ENCODE peak calls at places on chromosomes 3 and 15, in eight cellular contexts. O is MM.1S, W is endothelial cell, K is Peyer's patch, J is cardiac fibroblast, V is fibroblast of lung, T is GM20000, B is pancreas. F is an unnamed sample.

GRCh38 chr3:186614266-186614596 is 1.4 kb downstream of the AHSG start:
- DNase-seq in O (no peak), W (no peak), K (no peak), J (no peak), V (no peak), T (no peak), B (no peak), F (no peak)

GRCh38 chr3:111850481-111850880 is 8.6 kb upstream of the PHLDB2 start:
- DNase-seq in O (no peak), W (no peak), K (no peak), J (peak; percentile 87), V (peak; percentile 88), T (no peak), B (no peak), F (no peak)

GRCh38 chr3:46495901-46496456 is 1.8 kb upstream of the RTP3 start:
- DNase-seq in O (no peak), W (no peak), K (no peak), J (peak; percentile 82), V (peak; percentile 56), T (no peak), B (no peak), F (no peak)

GRCh38 chr15:51114437-51115119 is 19.9 kb upstream of the TNFAIP8L3 start:
- DNase-seq in O (no peak), W (no peak), K (no peak), J (peak; percentile 73), V (peak; percentile 66), T (no peak), B (no peak), F (no peak)

GRCh38 chr3:195113536-195113935 is 157.4 kb downstream of the XXYLT1 start:
- DNase-seq in O (no peak), W (no peak), K (no peak), J (no peak), V (no peak), T (no peak), B (no peak), F (no peak)

GRCh38 chr3:24072193-24072592 is 127.1 kb downstream of the NR1D2 start:
- DNase-seq in O (no peak), W (no peak), K (no peak), J (no peak), V (no peak), T (no peak), B (no peak), F (no peak)

GRCh38 chr15:97866994-97867393 is 93.5 kb upstream of the ARRDC4 start:
- DNase-seq in O (no peak), W (no peak), K (no peak), J (no peak), V (no peak), T (no peak), B (no peak), F (no peak)

GRCh38 chr3:186571644-186572013 is 1.1 kb downstream of the DNAJB11 start:
- DNase-seq in O (no peak), W (no peak), K (no peak), J (no peak), V (no peak), T (no peak), B (no peak), F (no peak)

GRCh38 chr15:61051570-61052031 is 177.5 kb downstream of the RORA start:
- DNase-seq in O (peak; percentile 56), W (peak; percentile 21), K (no peak), J (peak; percentile 88), V (peak; percentile 68), T (no peak), B (no peak), F (no peak)

GRCh38 chr3:46406440-46406785 is 453 bp downstream of the CCR5AS start:
- DNase-seq in O (no peak), W (no peak), K (no peak), J (no peak), V (no peak), T (no peak), B (no peak), F (no peak)

GRCh38 chr3:25476639-25477038 is 48.6 kb downstream of the RARB start:
- DNase-seq in O (no peak), W (no peak), K (no peak), J (peak; percentile 56), V (no peak), T (no peak), B (no peak), F (no peak)

GRCh38 chr3:120642368-120642948 is 39.6 kb downstream of the HGD start:
- DNase-seq in O (no peak), W (no peak), K (no peak), J (peak; percentile 84), V (peak; percentile 3), T (no peak), B (no peak), F (no peak)

GRCh38 chr3:60064210-60065178 is 1014.7 kb upstream of the CFAP20DC start:
- DNase-seq in O (no peak), W (no peak), K (no peak), J (peak; percentile 10), V (peak; percentile 82), T (no peak), B (no peak), F (no peak)

GRCh38 chr3:150760431-150761200 is 2.4 kb downstream of the SIAH2 start:
- DNase-seq in O (peak; percentile 12), W (no peak), K (no peak), J (no peak), V (no peak), T (peak; percentile 65), B (no peak), F (peak; percentile 62)

GRCh38 chr3:188403404-188403803 is 249.4 kb downstream of the LPP start:
- DNase-seq in O (peak; percentile 38), W (no peak), K (no peak), J (no peak), V (no peak), T (no peak), B (no peak), F (no peak)

GRCh38 chr3:11288021-11288491 is 15.9 kb downstream of the ATG7 start:
- DNase-seq in O (no peak), W (no peak), K (no peak), J (peak; percentile 70), V (no peak), T (no peak), B (no peak), F (no peak)

DNA sequence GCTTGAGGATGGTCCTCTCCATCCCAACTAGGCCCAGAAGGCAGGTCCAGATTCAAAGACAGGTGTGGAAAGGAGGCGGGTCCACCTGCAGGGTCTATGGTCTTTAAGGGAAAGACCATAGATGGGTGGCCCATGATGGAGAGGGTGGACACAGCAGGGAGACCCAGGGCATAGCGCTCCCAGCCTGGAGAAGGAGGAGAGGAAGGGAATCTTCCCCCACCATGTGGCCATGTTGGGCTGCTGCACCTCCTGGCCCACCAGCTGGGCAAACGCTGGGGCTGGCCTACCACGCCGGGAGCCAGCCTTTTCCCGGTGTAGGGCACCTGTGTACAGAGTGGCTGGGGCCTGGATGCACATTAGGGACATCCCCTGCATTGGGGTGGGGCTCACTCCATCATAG is 265.2 kb upstream of the TLE3 start:
- DNase-seq in O (no peak), W (peak; percentile 66), K (no peak), J (peak; percentile 47), V (peak; percentile 43), T (peak; percentile 53), B (peak; percentile 50), F (peak; percentile 54)
- TF ChIP-seq CTCF in O (peak; percentile 72), W (peak; percentile 63), K (peak; percentile 59), J (peak; percentile 85), V (peak; percentile 75), T (peak; percentile 28), B (peak; percentile 47), F (peak; percentile 65)

DNA sequence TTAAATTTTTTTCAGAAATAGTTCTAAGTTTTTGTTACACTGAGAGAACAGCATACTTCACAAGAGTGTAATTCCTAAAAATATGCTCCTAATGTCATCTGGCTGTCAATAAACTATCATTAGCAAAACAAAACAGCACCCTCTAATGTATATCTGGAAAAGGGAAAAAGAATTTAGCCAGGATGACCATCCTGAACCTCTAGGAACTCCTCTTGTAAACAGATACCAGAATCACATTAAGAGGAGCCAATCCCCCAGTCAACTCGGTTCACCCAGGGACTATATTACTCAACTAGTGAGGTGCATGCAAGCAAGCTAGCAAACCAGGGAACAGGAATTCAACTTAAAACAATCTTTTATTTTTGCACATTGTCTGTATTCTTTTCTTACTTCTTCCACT is 63.2 kb downstream of the RAD18 start:
- DNase-seq in O (no peak), W (no peak), K (no peak), J (peak; percentile 16), V (peak; percentile 7), T (no peak), B (no peak), F (no peak)
- TF ChIP-seq CTCF in O (no peak), W (no peak), K (no peak), J (no peak), V (no peak), T (no peak), B (no peak), F (no peak)

GRCh38 chr15:35909414-35909813 is 363.4 kb upstream of the DPH6 start:
- DNase-seq in O (no peak), W (no peak), K (no peak), J (no peak), V (no peak), T (no peak), B (no peak), F (no peak)

GRCh38 chr15:35911052-35911780 is 365.3 kb upstream of the DPH6 start:
- DNase-seq in O (no peak), W (no peak), K (no peak), J (no peak), V (no peak), T (no peak), B (peak; percentile 50), F (no peak)

GRCh38 chr15:35910227-35910626 is 364.3 kb upstream of the DPH6 start:
- DNase-seq in O (no peak), W (no peak), K (no peak), J (no peak), V (no peak), T (no peak), B (no peak), F (no peak)

GRCh38 chr15:35914573-35914972 is 368.6 kb upstream of the DPH6 start:
- DNase-seq in O (no peak), W (no peak), K (no peak), J (no peak), V (no peak), T (no peak), B (no peak), F (no peak)

GRCh38 chr15:35912196-35912595 is 366.2 kb upstream of the DPH6 start:
- DNase-seq in O (no peak), W (no peak), K (no peak), J (peak; percentile 56), V (peak; percentile 11), T (no peak), B (no peak), F (no peak)
- TF ChIP-seq CTCF in O (no peak), W (no peak), K (no peak), J (peak; percentile 26), V (peak; percentile 31), T (no peak), B (no peak), F (no peak)

GRCh38 chr3:59064276-59064675 is 14.5 kb upstream of the CFAP20DC start:
- DNase-seq in O (no peak), W (no peak), K (no peak), J (no peak), V (no peak), T (no peak), B (no peak), F (no peak)
- TF ChIP-seq CTCF in O (no peak), W (no peak), K (no peak), J (no peak), V (no peak), T (no peak), B (no peak), F (no peak)

GRCh38 chr3:49939858-49940666 is at the start of gene RBM6:
- DNase-seq in O (peak; percentile 99), W (peak; percentile 94), K (peak; percentile 99), J (peak; percentile 98), V (peak; percentile 99), T (peak; percentile 96), B (peak; percentile 95), F (peak; percentile 98)
- TF ChIP-seq CTCF in O (no peak), W (no peak), K (no peak), J (no peak), V (no peak), T (no peak), B (no peak), F (no peak)